ENCODE peak calls at places on chromosomes 4 and X, in eight cellular contexts. V, W, O, N, R, K, P and M are unnamed samples.

GRCh38 chr4:82223715-82224114 is 150.1 kb downstream of the HNRNPD start:
- DNase-seq in V (peak; percentile 8), W (no peak), O (no peak), N (no peak), R (no peak), K (peak; percentile 31), P (no peak), M (no peak)

GRCh38 chrX:39896951-39897740 is 200.6 kb downstream of the BCOR start:
- DNase-seq in V (peak; percentile 20), W (no peak), O (peak; percentile 74), N (peak; percentile 64), R (peak; percentile 82), K (no peak), P (peak; percentile 72), M (peak; percentile 24)

GRCh38 chrX:142096263-142096662 is 108.8 kb downstream of the MAGEC2 start:
- DNase-seq in V (no peak), W (no peak), O (no peak), N (no peak), R (peak; percentile 0), K (no peak), P (no peak), M (no peak)

GRCh38 chr4:110949516-110949915 is 326.6 kb upstream of the PITX2 start:
- DNase-seq in V (no peak), W (no peak), O (no peak), N (no peak), R (no peak), K (no peak), P (no peak), M (no peak)

GRCh38 chrX:40253770-40254169 is 156.0 kb upstream of the BCOR start:
- DNase-seq in V (no peak), W (no peak), O (no peak), N (no peak), R (no peak), K (no peak), P (no peak), M (no peak)

GRCh38 chr4:187059895-187060294 is 336.2 kb upstream of the FAT1 start:
- DNase-seq in V (no peak), W (no peak), O (no peak), N (no peak), R (no peak), K (no peak), P (no peak), M (no peak)

GRCh38 chr4:36026348-36026747 is 218.0 kb downstream of the ARAP2 start:
- DNase-seq in V (no peak), W (no peak), O (no peak), N (no peak), R (no peak), K (no peak), P (no peak), M (no peak)

GRCh38 chr4:112591593-112591992 is 45.1 kb downstream of the ZGRF1 start:
- DNase-seq in V (no peak), W (no peak), O (no peak), N (no peak), R (peak; percentile 2), K (no peak), P (no peak), M (no peak)

GRCh38 chrX:107656965-107657364 is 28.7 kb downstream of the PRPS1 start:
- DNase-seq in V (no peak), W (no peak), O (no peak), N (no peak), R (no peak), K (no peak), P (no peak), M (no peak)

GRCh38 chr4:112416464-112416863 is 99.5 kb downstream of the NEUROG2 start:
- DNase-seq in V (no peak), W (no peak), O (peak; percentile 84), N (no peak), R (no peak), K (no peak), P (no peak), M (no peak)

GRCh38 chr4:48578132-48578964 is 88.3 kb downstream of the ZAR1 start:
- DNase-seq in V (peak; percentile 66), W (peak; percentile 63), O (peak; percentile 69), N (no peak), R (peak; percentile 87), K (peak; percentile 46), P (peak; percentile 87), M (peak; percentile 82)

GRCh38 chrX:106875151-106875550 is 28.0 kb downstream of the RIPPLY1 start:
- DNase-seq in V (no peak), W (no peak), O (no peak), N (no peak), R (peak; percentile 61), K (no peak), P (no peak), M (peak; percentile 58)

GRCh38 chr4:189436207-189436606 is 504.5 kb upstream of the FRG1 start:
- DNase-seq in V (no peak), W (no peak), O (no peak), N (no peak), R (no peak), K (no peak), P (no peak), M (no peak)

GRCh38 chrX:39476596-39476995 is 621.2 kb downstream of the BCOR start:
- DNase-seq in V (peak; percentile 14), W (no peak), O (no peak), N (no peak), R (peak; percentile 0), K (peak; percentile 52), P (no peak), M (no peak)

GRCh38 chrX:18992829-18993228 is 8.9 kb upstream of the PHKA2 start:
- DNase-seq in V (no peak), W (no peak), O (peak; percentile 65), N (no peak), R (no peak), K (no peak), P (no peak), M (no peak)

GRCh38 chr4:7166286-7166685 is 26.1 kb upstream of the SORCS2 start:
- DNase-seq in V (no peak), W (peak; percentile 14), O (no peak), N (no peak), R (no peak), K (no peak), P (no peak), M (no peak)

GRCh38 chr4:165382640-165383039 is 3.8 kb downstream of the CPE start:
- DNase-seq in V (no peak), W (no peak), O (no peak), N (no peak), R (no peak), K (no peak), P (no peak), M (no peak)

GRCh38 chrX:103688949-103689348 is 2.5 kb upstream of the MORF4L2 start:
- DNase-seq in V (no peak), W (no peak), O (peak; percentile 39), N (no peak), R (peak; percentile 53), K (no peak), P (peak; percentile 58), M (peak; percentile 45)

GRCh38 chr4:70741872-70742271 is 20.1 kb downstream of the RUFY3 start:
- DNase-seq in V (no peak), W (no peak), O (no peak), N (no peak), R (peak; percentile 16), K (no peak), P (peak; percentile 43), M (no peak)

GRCh38 chrX:137969191-137969590 is 403.3 kb downstream of the ZIC3 start:
- DNase-seq in V (no peak), W (no peak), O (no peak), N (no peak), R (no peak), K (no peak), P (no peak), M (no peak)

GRCh38 chrX:41334866-41335589 is 1.1 kb downstream of the DDX3X start:
- DNase-seq in V (peak; percentile 64), W (peak; percentile 54), O (no peak), N (peak; percentile 83), R (peak; percentile 65), K (peak; percentile 48), P (peak; percentile 70), M (peak; percentile 58)
- H3K4me3 ChIP-seq in V (peak overlapping the region; percentile 92), W (peak overlapping the region; percentile 95), O (peak overlapping the region; percentile 90), N (peak overlapping the region; percentile 84), R (peak overlapping the region; percentile 93), K (peak overlapping the region; percentile 69), P (peak overlapping the region; percentile 99), M (peak overlapping the region; percentile 99)

GRCh38 chr4:13641084-13641483 is 13.6 kb upstream of the BOD1L1 start:
- DNase-seq in V (no peak), W (no peak), O (no peak), N (peak; percentile 57), R (no peak), K (no peak), P (no peak), M (no peak)

GRCh38 chr4:13642163-13642562 is 14.6 kb upstream of the BOD1L1 start:
- DNase-seq in V (no peak), W (no peak), O (no peak), N (no peak), R (peak; percentile 69), K (no peak), P (peak; percentile 80), M (peak; percentile 75)

GRCh38 chr4:13647012-13647411 is 19.5 kb upstream of the BOD1L1 start:
- DNase-seq in V (no peak), W (no peak), O (no peak), N (peak; percentile 47), R (no peak), K (no peak), P (no peak), M (no peak)

GRCh38 chr4:13642576-13642975 is 15.1 kb upstream of the BOD1L1 start:
- DNase-seq in V (peak; percentile 10), W (no peak), O (no peak), N (peak; percentile 54), R (peak; percentile 72), K (no peak), P (peak; percentile 64), M (peak; percentile 76)

DNA sequence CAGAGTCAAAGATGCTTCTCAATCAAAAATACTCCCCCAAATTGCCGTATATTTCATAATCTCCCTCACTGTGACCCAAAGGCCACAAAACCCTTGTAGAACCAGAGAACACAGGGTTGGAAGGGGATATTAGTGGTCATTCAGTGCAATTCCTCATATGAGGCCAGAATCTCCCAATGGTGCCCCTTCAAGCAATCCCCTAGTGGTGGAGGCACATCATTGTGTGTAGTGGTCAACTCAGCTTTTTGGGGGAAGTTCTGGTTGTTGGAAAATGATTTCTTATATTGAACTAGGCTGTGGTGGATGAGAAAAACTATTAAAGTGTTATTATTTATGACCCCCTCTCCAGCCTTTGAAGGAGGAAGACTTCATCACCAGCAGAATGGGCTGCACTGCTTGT is 17.6 kb upstream of the BOD1L1 start:
- DNase-seq in V (no peak), W (no peak), O (no peak), N (no peak), R (no peak), K (no peak), P (no peak), M (no peak)
- TF ChIP-seq CTCF in V (no peak), W (no peak), O (no peak), N (no peak), R (no peak), K (peak; percentile 24), P (no peak), M (peak; percentile 27)

GRCh38 chr4:56607926-56608325 is 73.2 kb downstream of the HOPX start:
- DNase-seq in V (no peak), W (no peak), O (no peak), N (no peak), R (no peak), K (no peak), P (no peak), M (no peak)
- H3K4me3 ChIP-seq in V (no peak overlapping the region), W (no peak overlapping the region), O (no peak overlapping the region), N (no peak overlapping the region), R (no peak overlapping the region), K (no peak overlapping the region), P (no peak overlapping the region), M (no peak overlapping the region)

GRCh38 chrX:99857455-99857854 is 552.6 kb downstream of the PCDH19 start:
- DNase-seq in V (no peak), W (no peak), O (no peak), N (no peak), R (no peak), K (no peak), P (no peak), M (no peak)
- TF ChIP-seq CTCF in V (no peak), W (peak; percentile 27), O (no peak), N (no peak), R (no peak), K (peak; percentile 12), P (no peak), M (peak; percentile 18)